ENCODE peak calls at places on chromosomes 7 and 10, in six cellular contexts. S is H1, Y is neuronal stem cell, V is IMR-90, L is H9, F is mesenchymal stem cell. C is an unnamed sample.

GRCh38 chr10:15169555-15170407 is 1.3 kb upstream of the NMT2 start:
- DNase-seq in S (no peak), Y (no peak), V (no peak), L (no peak), F (peak; percentile 23), C (no peak)

GRCh38 chr7:130381468-130382312 is 1.4 kb downstream of the CPA1 start:
- DNase-seq in S (peak; percentile 83), Y (no peak), V (no peak), L (peak; percentile 91), F (no peak), C (peak; percentile 36)

GRCh38 chr10:122302315-122302714 is 31.2 kb downstream of the BTBD16 start:
- DNase-seq in S (no peak), Y (no peak), V (no peak), L (no peak), F (no peak), C (no peak)

GRCh38 chr7:151238924-151239836 is 6.9 kb downstream of the CHPF2 start:
- DNase-seq in S (no peak), Y (no peak), V (no peak), L (no peak), F (no peak), C (no peak)

GRCh38 chr7:100141554-100141949 is 7.2 kb upstream of the LAMTOR4 start:
- DNase-seq in S (no peak), Y (no peak), V (no peak), L (no peak), F (no peak), C (no peak)

GRCh38 chr7:36420307-36420706 is 30.6 kb downstream of the ANLN start:
- DNase-seq in S (no peak), Y (no peak), V (no peak), L (no peak), F (no peak), C (no peak)

GRCh38 chr7:156833311-156833710 is 59.7 kb downstream of the LMBR1 start:
- DNase-seq in S (no peak), Y (no peak), V (no peak), L (no peak), F (no peak), C (no peak)

GRCh38 chr7:1559626-1560590 is 3.9 kb upstream of the TMEM184A start:
- DNase-seq in S (no peak), Y (no peak), V (no peak), L (no peak), F (no peak), C (no peak)

GRCh38 chr10:90447836-90448235 is 410.0 kb downstream of the HTR7 start:
- DNase-seq in S (no peak), Y (no peak), V (no peak), L (no peak), F (no peak), C (no peak)

GRCh38 chr7:66315192-66315591 is 110.1 kb downstream of the TPST1 start:
- DNase-seq in S (no peak), Y (no peak), V (no peak), L (no peak), F (peak; percentile 29), C (peak; percentile 49)

GRCh38 chr7:22610871-22611757 is 111.1 kb upstream of the STEAP1B start:
- DNase-seq in S (no peak), Y (no peak), V (peak; percentile 79), L (no peak), F (no peak), C (no peak)

GRCh38 chr10:70174058-70174741 is 3.9 kb upstream of the SAR1A start:
- DNase-seq in S (no peak), Y (no peak), V (no peak), L (no peak), F (no peak), C (no peak)

GRCh38 chr10:124998624-124999291 is 56.8 kb downstream of the ZRANB1 start:
- DNase-seq in S (no peak), Y (no peak), V (no peak), L (peak; percentile 27), F (no peak), C (no peak)

GRCh38 chr7:150565239-150565638 is 2.0 kb upstream of the GIMAP4 start:
- DNase-seq in S (no peak), Y (no peak), V (no peak), L (no peak), F (no peak), C (no peak)

GRCh38 chr7:130146693-130147520 is 58.3 kb downstream of the TMEM209 start:
- DNase-seq in S (peak; percentile 30), Y (no peak), V (no peak), L (no peak), F (no peak), C (no peak)

GRCh38 chr7:99798972-99799371 is 15.0 kb upstream of the CYP3A4 start:
- DNase-seq in S (no peak), Y (no peak), V (no peak), L (no peak), F (no peak), C (no peak)

GRCh38 chr7:143372070-143372469 is 9.1 kb upstream of the ZYX start:
- DNase-seq in S (no peak), Y (no peak), V (no peak), L (no peak), F (no peak), C (no peak)

GRCh38 chr10:88952647-88953111 is at the start of gene ACTA2:
- DNase-seq in S (no peak), Y (no peak), V (peak; percentile 84), L (no peak), F (peak; percentile 64), C (no peak)

GRCh38 chr7:103573479-103574058 is 127.6 kb upstream of the SLC26A5 start:
- DNase-seq in S (no peak), Y (peak; percentile 39), V (peak; percentile 59), L (no peak), F (peak; percentile 41), C (peak; percentile 45)

GRCh38 chr7:48088559-48089414 is at the start of gene UPP1:
- DNase-seq in S (peak; percentile 90), Y (peak; percentile 79), V (peak; percentile 90), L (peak; percentile 95), F (peak; percentile 98), C (peak; percentile 97)

GRCh38 chr10:104440221-104440620 is 86.6 kb downstream of the CFAP58 start:
- DNase-seq in S (no peak), Y (no peak), V (peak; percentile 33), L (no peak), F (no peak), C (no peak)

GRCh38 chr7:20296444-20296843 is 34.3 kb upstream of the ITGB8 start:
- DNase-seq in S (no peak), Y (no peak), V (no peak), L (no peak), F (no peak), C (no peak)
- H2BK15ac ChIP-seq in S (no peak overlapping the region), Y (no peak overlapping the region), V (no peak overlapping the region), L (no peak overlapping the region), F (no peak overlapping the region), C (no peak overlapping the region)

GRCh38 chr7:44637788-44638594 is 31.6 kb downstream of the OGDH start:
- DNase-seq in S (peak; percentile 23), Y (no peak), V (peak; percentile 89), L (no peak), F (peak; percentile 95), C (no peak)

GRCh38 chr7:44639701-44640321 is 33.4 kb downstream of the OGDH start:
- DNase-seq in S (no peak), Y (peak; percentile 4), V (peak; percentile 91), L (peak; percentile 48), F (peak; percentile 91), C (peak; percentile 74)

GRCh38 chr7:44636926-44637325 is 30.5 kb downstream of the OGDH start:
- DNase-seq in S (no peak), Y (no peak), V (no peak), L (no peak), F (no peak), C (no peak)

GRCh38 chr7:44636041-44636580 is 29.7 kb downstream of the OGDH start:
- DNase-seq in S (no peak), Y (no peak), V (no peak), L (no peak), F (no peak), C (no peak)

GRCh38 chr7:44638611-44639557 is 32.5 kb downstream of the OGDH start:
- DNase-seq in S (peak; percentile 48), Y (no peak), V (peak; percentile 75), L (peak; percentile 64), F (peak; percentile 82), C (peak; percentile 76)
- H2BK120ac ChIP-seq in S (no peak overlapping the region), Y (no peak overlapping the region), V (peak overlapping the region; percentile 96), L (no peak overlapping the region), F (peak overlapping the region; percentile 29), C (no peak overlapping the region)

GRCh38 chr10:132405463-132405991 is 8.5 kb downstream of the PWWP2B start:
- DNase-seq in S (no peak), Y (no peak), V (no peak), L (peak; percentile 67), F (no peak), C (no peak)

GRCh38 chr10:132407243-132407746 is 10.3 kb downstream of the PWWP2B start:
- DNase-seq in S (no peak), Y (no peak), V (no peak), L (no peak), F (no peak), C (no peak)

GRCh38 chr10:132406181-132406580 is 9.2 kb downstream of the PWWP2B start:
- DNase-seq in S (no peak), Y (no peak), V (no peak), L (no peak), F (no peak), C (no peak)

GRCh38 chr10:132407846-132408278 is 10.9 kb downstream of the PWWP2B start:
- DNase-seq in S (peak; percentile 91), Y (no peak), V (peak; percentile 29), L (peak; percentile 88), F (peak; percentile 80), C (peak; percentile 96)

DNA sequence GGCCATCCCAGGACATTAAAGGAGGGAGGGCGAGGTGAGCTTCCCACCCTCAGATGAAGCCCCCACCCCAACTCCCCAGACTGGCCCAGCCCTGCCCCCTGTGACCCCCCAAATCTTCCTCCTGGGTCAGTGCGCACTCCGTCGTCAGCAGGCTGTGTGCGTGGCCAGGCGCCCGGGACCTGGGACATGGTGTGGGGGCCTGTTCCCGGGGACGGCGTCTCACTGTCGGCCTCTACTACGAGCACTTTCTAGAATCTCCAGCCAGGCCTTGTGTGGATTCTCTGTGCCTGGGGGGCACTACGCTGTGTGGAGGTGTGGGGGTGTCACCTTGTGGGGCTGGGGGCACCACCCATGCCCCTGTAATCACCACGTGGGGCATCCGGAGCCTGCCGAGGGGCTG is 9.8 kb downstream of the PWWP2B start:
- DNase-seq in S (no peak), Y (no peak), V (no peak), L (no peak), F (no peak), C (no peak)
- H3K4me2 ChIP-seq in S (no peak overlapping the region), Y (no peak overlapping the region), V (no peak overlapping the region), L (no peak overlapping the region), F (no peak overlapping the region), C (no peak overlapping the region)

GRCh38 chr10:18886102-18886501 is 162.5 kb upstream of the MALRD1 start:
- DNase-seq in S (no peak), Y (no peak), V (peak; percentile 66), L (no peak), F (peak; percentile 26), C (no peak)
- H2BK15ac ChIP-seq in S (no peak overlapping the region), Y (no peak overlapping the region), V (no peak overlapping the region), L (no peak overlapping the region), F (no peak overlapping the region), C (no peak overlapping the region)

C was measured in mesendoderm.